ENCODE peak calls at places on chromosomes 7 and 10, in four cellular contexts. One of them, this sample, is unnamed.

GRCh38 chr7:152931583-152931982 is 172.0 kb downstream of the ACTR3B start:
- DNase-seq in HFFc6: no peak
- DNase-seq in stimulated activated CD8-positive, alpha-beta memory T cell treated with anti-CD3 and anti-CD28 coated beads, Interleukin-2, amount 100 ng/mL, for 48 hours: no peak
- DNase-seq in stimulated activated CD4-positive, alpha-beta T cell treated with anti-CD3 and anti-CD28 coated beads, Interleukin-4, amount 100 ng/mL, for 48 hours: no peak
- DNase-seq in this sample: no peak

GRCh38 chr10:80460399-80461207 is 6.5 kb downstream of the TSPAN14 start:
- DNase-seq in stimulated activated CD4-positive, alpha-beta T cell treated with anti-CD3 and anti-CD28 coated beads, Interleukin-4, amount 100 ng/mL, for 48 hours: no peak
- DNase-seq in stimulated activated CD8-positive, alpha-beta memory T cell treated with anti-CD3 and anti-CD28 coated beads, Interleukin-2, amount 100 ng/mL, for 48 hours: no peak
- DNase-seq in HFFc6: no peak
- DNase-seq in this sample: peak

GRCh38 chr7:80277434-80278427 is 143.1 kb downstream of the GNAI1 start:
- DNase-seq in stimulated activated CD8-positive, alpha-beta memory T cell treated with anti-CD3 and anti-CD28 coated beads, Interleukin-2, amount 100 ng/mL, for 48 hours: no peak
- DNase-seq in HFFc6: peak
- DNase-seq in stimulated activated CD4-positive, alpha-beta T cell treated with anti-CD3 and anti-CD28 coated beads, Interleukin-4, amount 100 ng/mL, for 48 hours: no peak
- DNase-seq in this sample: peak

GRCh38 chr7:152968003-152968402 is 208.5 kb downstream of the ACTR3B start:
- DNase-seq in HFFc6: no peak
- DNase-seq in stimulated activated CD4-positive, alpha-beta T cell treated with anti-CD3 and anti-CD28 coated beads, Interleukin-4, amount 100 ng/mL, for 48 hours: no peak
- DNase-seq in stimulated activated CD8-positive, alpha-beta memory T cell treated with anti-CD3 and anti-CD28 coated beads, Interleukin-2, amount 100 ng/mL, for 48 hours: no peak
- DNase-seq in this sample: peak

GRCh38 chr10:18523025-18523424 is 128.4 kb downstream of the NSUN6 start:
- DNase-seq in stimulated activated CD8-positive, alpha-beta memory T cell treated with anti-CD3 and anti-CD28 coated beads, Interleukin-2, amount 100 ng/mL, for 48 hours: no peak
- DNase-seq in HFFc6: no peak
- DNase-seq in stimulated activated CD4-positive, alpha-beta T cell treated with anti-CD3 and anti-CD28 coated beads, Interleukin-4, amount 100 ng/mL, for 48 hours: no peak
- DNase-seq in this sample: peak

GRCh38 chr10:74223755-74224530 is 72.9 kb downstream of the ADK start:
- DNase-seq in HFFc6: peak
- DNase-seq in stimulated activated CD8-positive, alpha-beta memory T cell treated with anti-CD3 and anti-CD28 coated beads, Interleukin-2, amount 100 ng/mL, for 48 hours: no peak
- DNase-seq in stimulated activated CD4-positive, alpha-beta T cell treated with anti-CD3 and anti-CD28 coated beads, Interleukin-4, amount 100 ng/mL, for 48 hours: no peak
- DNase-seq in this sample: peak

GRCh38 chr7:139367438-139368155 is 7.9 kb downstream of the LUC7L2 start:
- DNase-seq in HFFc6: no peak
- DNase-seq in stimulated activated CD4-positive, alpha-beta T cell treated with anti-CD3 and anti-CD28 coated beads, Interleukin-4, amount 100 ng/mL, for 48 hours: no peak
- DNase-seq in stimulated activated CD8-positive, alpha-beta memory T cell treated with anti-CD3 and anti-CD28 coated beads, Interleukin-2, amount 100 ng/mL, for 48 hours: no peak
- DNase-seq in this sample: no peak

GRCh38 chr7:74496272-74496671 is 42.6 kb downstream of the GTF2IRD1 start:
- DNase-seq in HFFc6: no peak
- DNase-seq in stimulated activated CD4-positive, alpha-beta T cell treated with anti-CD3 and anti-CD28 coated beads, Interleukin-4, amount 100 ng/mL, for 48 hours: no peak
- DNase-seq in stimulated activated CD8-positive, alpha-beta memory T cell treated with anti-CD3 and anti-CD28 coated beads, Interleukin-2, amount 100 ng/mL, for 48 hours: no peak
- DNase-seq in this sample: no peak

GRCh38 chr10:114754445-114755320 is 66.9 kb upstream of the FHIP2A start:
- DNase-seq in HFFc6: peak
- DNase-seq in stimulated activated CD4-positive, alpha-beta T cell treated with anti-CD3 and anti-CD28 coated beads, Interleukin-4, amount 100 ng/mL, for 48 hours: no peak
- DNase-seq in stimulated activated CD8-positive, alpha-beta memory T cell treated with anti-CD3 and anti-CD28 coated beads, Interleukin-2, amount 100 ng/mL, for 48 hours: no peak
- DNase-seq in this sample: peak

GRCh38 chr7:136601772-136602171 is 266.7 kb upstream of the CHRM2 start:
- DNase-seq in stimulated activated CD4-positive, alpha-beta T cell treated with anti-CD3 and anti-CD28 coated beads, Interleukin-4, amount 100 ng/mL, for 48 hours: no peak
- DNase-seq in HFFc6: no peak
- DNase-seq in stimulated activated CD8-positive, alpha-beta memory T cell treated with anti-CD3 and anti-CD28 coated beads, Interleukin-2, amount 100 ng/mL, for 48 hours: no peak
- DNase-seq in this sample: no peak

GRCh38 chr10:27285093-27285492 is 44.5 kb upstream of the ACBD5 start:
- DNase-seq in stimulated activated CD8-positive, alpha-beta memory T cell treated with anti-CD3 and anti-CD28 coated beads, Interleukin-2, amount 100 ng/mL, for 48 hours: peak
- DNase-seq in HFFc6: no peak
- DNase-seq in stimulated activated CD4-positive, alpha-beta T cell treated with anti-CD3 and anti-CD28 coated beads, Interleukin-4, amount 100 ng/mL, for 48 hours: peak
- DNase-seq in this sample: no peak

GRCh38 chr10:10044959-10045764 is 972.5 kb upstream of the CELF2 start:
- DNase-seq in stimulated activated CD8-positive, alpha-beta memory T cell treated with anti-CD3 and anti-CD28 coated beads, Interleukin-2, amount 100 ng/mL, for 48 hours: no peak
- DNase-seq in stimulated activated CD4-positive, alpha-beta T cell treated with anti-CD3 and anti-CD28 coated beads, Interleukin-4, amount 100 ng/mL, for 48 hours: no peak
- DNase-seq in HFFc6: no peak
- DNase-seq in this sample: no peak

GRCh38 chr10:101578192-101578591 is 9.9 kb downstream of the POLL start:
- DNase-seq in stimulated activated CD4-positive, alpha-beta T cell treated with anti-CD3 and anti-CD28 coated beads, Interleukin-4, amount 100 ng/mL, for 48 hours: no peak
- DNase-seq in stimulated activated CD8-positive, alpha-beta memory T cell treated with anti-CD3 and anti-CD28 coated beads, Interleukin-2, amount 100 ng/mL, for 48 hours: no peak
- DNase-seq in HFFc6: no peak
- DNase-seq in this sample: no peak

GRCh38 chr10:21724695-21725371 is 190.8 kb downstream of the MLLT10 start:
- DNase-seq in stimulated activated CD8-positive, alpha-beta memory T cell treated with anti-CD3 and anti-CD28 coated beads, Interleukin-2, amount 100 ng/mL, for 48 hours: no peak
- DNase-seq in stimulated activated CD4-positive, alpha-beta T cell treated with anti-CD3 and anti-CD28 coated beads, Interleukin-4, amount 100 ng/mL, for 48 hours: peak
- DNase-seq in HFFc6: peak
- DNase-seq in this sample: peak

GRCh38 chr7:35993113-35993512 is 159.9 kb upstream of the EEPD1 start:
- DNase-seq in stimulated activated CD8-positive, alpha-beta memory T cell treated with anti-CD3 and anti-CD28 coated beads, Interleukin-2, amount 100 ng/mL, for 48 hours: no peak
- DNase-seq in HFFc6: no peak
- DNase-seq in stimulated activated CD4-positive, alpha-beta T cell treated with anti-CD3 and anti-CD28 coated beads, Interleukin-4, amount 100 ng/mL, for 48 hours: no peak
- DNase-seq in this sample: peak

GRCh38 chr7:36430171-36430570 is 40.5 kb downstream of the ANLN start:
- DNase-seq in stimulated activated CD8-positive, alpha-beta memory T cell treated with anti-CD3 and anti-CD28 coated beads, Interleukin-2, amount 100 ng/mL, for 48 hours: no peak
- DNase-seq in stimulated activated CD4-positive, alpha-beta T cell treated with anti-CD3 and anti-CD28 coated beads, Interleukin-4, amount 100 ng/mL, for 48 hours: no peak
- DNase-seq in HFFc6: no peak
- DNase-seq in this sample: no peak

GRCh38 chr7:151125835-151126481 is 39.7 kb downstream of the AGAP3 start:
- DNase-seq in stimulated activated CD8-positive, alpha-beta memory T cell treated with anti-CD3 and anti-CD28 coated beads, Interleukin-2, amount 100 ng/mL, for 48 hours: no peak
- DNase-seq in HFFc6: no peak
- DNase-seq in stimulated activated CD4-positive, alpha-beta T cell treated with anti-CD3 and anti-CD28 coated beads, Interleukin-4, amount 100 ng/mL, for 48 hours: no peak
- DNase-seq in this sample: no peak

GRCh38 chr10:77297370-77297692 is 340.3 kb downstream of the KCNMA1 start:
- DNase-seq in HFFc6: peak
- DNase-seq in stimulated activated CD4-positive, alpha-beta T cell treated with anti-CD3 and anti-CD28 coated beads, Interleukin-4, amount 100 ng/mL, for 48 hours: no peak
- DNase-seq in stimulated activated CD8-positive, alpha-beta memory T cell treated with anti-CD3 and anti-CD28 coated beads, Interleukin-2, amount 100 ng/mL, for 48 hours: no peak
- DNase-seq in this sample: peak

GRCh38 chr7:47453093-47454056 is 128.5 kb downstream of the TNS3 start:
- DNase-seq in stimulated activated CD8-positive, alpha-beta memory T cell treated with anti-CD3 and anti-CD28 coated beads, Interleukin-2, amount 100 ng/mL, for 48 hours: no peak
- DNase-seq in stimulated activated CD4-positive, alpha-beta T cell treated with anti-CD3 and anti-CD28 coated beads, Interleukin-4, amount 100 ng/mL, for 48 hours: no peak
- DNase-seq in HFFc6: peak
- DNase-seq in this sample: peak

GRCh38 chr10:50992972-50993766 is 81.1 kb upstream of the PRKG1 start:
- DNase-seq in stimulated activated CD8-positive, alpha-beta memory T cell treated with anti-CD3 and anti-CD28 coated beads, Interleukin-2, amount 100 ng/mL, for 48 hours: no peak
- DNase-seq in HFFc6: peak
- DNase-seq in stimulated activated CD4-positive, alpha-beta T cell treated with anti-CD3 and anti-CD28 coated beads, Interleukin-4, amount 100 ng/mL, for 48 hours: no peak
- DNase-seq in this sample: peak

GRCh38 chr10:5644930-5645329 is 21.5 kb downstream of the ASB13 start:
- DNase-seq in stimulated activated CD4-positive, alpha-beta T cell treated with anti-CD3 and anti-CD28 coated beads, Interleukin-4, amount 100 ng/mL, for 48 hours: no peak
- DNase-seq in HFFc6: no peak
- DNase-seq in stimulated activated CD8-positive, alpha-beta memory T cell treated with anti-CD3 and anti-CD28 coated beads, Interleukin-2, amount 100 ng/mL, for 48 hours: no peak
- DNase-seq in this sample: no peak

GRCh38 chr10:133091316-133091715 is 3.6 kb downstream of the ADGRA1 start:
- DNase-seq in stimulated activated CD4-positive, alpha-beta T cell treated with anti-CD3 and anti-CD28 coated beads, Interleukin-4, amount 100 ng/mL, for 48 hours: no peak
- DNase-seq in stimulated activated CD8-positive, alpha-beta memory T cell treated with anti-CD3 and anti-CD28 coated beads, Interleukin-2, amount 100 ng/mL, for 48 hours: no peak
- DNase-seq in HFFc6: no peak
- DNase-seq in this sample: no peak

GRCh38 chr7:40519009-40519408 is 384.2 kb downstream of the SUGCT start:
- DNase-seq in stimulated activated CD8-positive, alpha-beta memory T cell treated with anti-CD3 and anti-CD28 coated beads, Interleukin-2, amount 100 ng/mL, for 48 hours: no peak
- DNase-seq in HFFc6: no peak
- DNase-seq in stimulated activated CD4-positive, alpha-beta T cell treated with anti-CD3 and anti-CD28 coated beads, Interleukin-4, amount 100 ng/mL, for 48 hours: no peak
- DNase-seq in this sample: no peak

GRCh38 chr7:32879460-32879859 is 12.1 kb downstream of the KBTBD2 start:
- DNase-seq in stimulated activated CD8-positive, alpha-beta memory T cell treated with anti-CD3 and anti-CD28 coated beads, Interleukin-2, amount 100 ng/mL, for 48 hours: no peak
- DNase-seq in HFFc6: no peak
- DNase-seq in stimulated activated CD4-positive, alpha-beta T cell treated with anti-CD3 and anti-CD28 coated beads, Interleukin-4, amount 100 ng/mL, for 48 hours: no peak
- DNase-seq in this sample: no peak

GRCh38 chr10:60351191-60351853 is 38.4 kb downstream of the ANK3 start:
- DNase-seq in stimulated activated CD4-positive, alpha-beta T cell treated with anti-CD3 and anti-CD28 coated beads, Interleukin-4, amount 100 ng/mL, for 48 hours: no peak
- DNase-seq in HFFc6: no peak
- DNase-seq in stimulated activated CD8-positive, alpha-beta memory T cell treated with anti-CD3 and anti-CD28 coated beads, Interleukin-2, amount 100 ng/mL, for 48 hours: no peak
- DNase-seq in this sample: no peak

GRCh38 chr10:688621-689426 is 644 bp downstream of the DIP2C start:
- DNase-seq in HFFc6: peak
- DNase-seq in stimulated activated CD4-positive, alpha-beta T cell treated with anti-CD3 and anti-CD28 coated beads, Interleukin-4, amount 100 ng/mL, for 48 hours: no peak
- DNase-seq in stimulated activated CD8-positive, alpha-beta memory T cell treated with anti-CD3 and anti-CD28 coated beads, Interleukin-2, amount 100 ng/mL, for 48 hours: no peak
- DNase-seq in this sample: peak

GRCh38 chr7:47147213-47147631 is 434.7 kb downstream of the TNS3 start:
- DNase-seq in HFFc6: no peak
- DNase-seq in stimulated activated CD4-positive, alpha-beta T cell treated with anti-CD3 and anti-CD28 coated beads, Interleukin-4, amount 100 ng/mL, for 48 hours: no peak
- DNase-seq in stimulated activated CD8-positive, alpha-beta memory T cell treated with anti-CD3 and anti-CD28 coated beads, Interleukin-2, amount 100 ng/mL, for 48 hours: no peak
- DNase-seq in this sample: no peak

GRCh38 chr7:137774793-137775201 is 72.0 kb downstream of the DGKI start:
- DNase-seq in stimulated activated CD8-positive, alpha-beta memory T cell treated with anti-CD3 and anti-CD28 coated beads, Interleukin-2, amount 100 ng/mL, for 48 hours: no peak
- DNase-seq in HFFc6: peak
- DNase-seq in stimulated activated CD4-positive, alpha-beta T cell treated with anti-CD3 and anti-CD28 coated beads, Interleukin-4, amount 100 ng/mL, for 48 hours: no peak
- DNase-seq in this sample: peak

GRCh38 chr10:36675458-36675880 is 449.9 kb upstream of the ANKRD30A start:
- DNase-seq in HFFc6: no peak
- DNase-seq in stimulated activated CD8-positive, alpha-beta memory T cell treated with anti-CD3 and anti-CD28 coated beads, Interleukin-2, amount 100 ng/mL, for 48 hours: no peak
- DNase-seq in stimulated activated CD4-positive, alpha-beta T cell treated with anti-CD3 and anti-CD28 coated beads, Interleukin-4, amount 100 ng/mL, for 48 hours: no peak
- DNase-seq in this sample: peak

GRCh38 chr10:104639595-104640338 is 1.3 kb upstream of the SORCS3 start:
- DNase-seq in stimulated activated CD8-positive, alpha-beta memory T cell treated with anti-CD3 and anti-CD28 coated beads, Interleukin-2, amount 100 ng/mL, for 48 hours: no peak
- DNase-seq in stimulated activated CD4-positive, alpha-beta T cell treated with anti-CD3 and anti-CD28 coated beads, Interleukin-4, amount 100 ng/mL, for 48 hours: no peak
- DNase-seq in HFFc6: no peak
- DNase-seq in this sample: no peak

GRCh38 chr10:84551437-84552120 is 223.2 kb downstream of the CCSER2 start:
- DNase-seq in stimulated activated CD8-positive, alpha-beta memory T cell treated with anti-CD3 and anti-CD28 coated beads, Interleukin-2, amount 100 ng/mL, for 48 hours: no peak
- DNase-seq in HFFc6: no peak
- DNase-seq in stimulated activated CD4-positive, alpha-beta T cell treated with anti-CD3 and anti-CD28 coated beads, Interleukin-4, amount 100 ng/mL, for 48 hours: no peak
- DNase-seq in this sample: no peak

GRCh38 chr10:77505431-77506334 is 131.9 kb downstream of the KCNMA1 start:
- DNase-seq in HFFc6: peak
- DNase-seq in stimulated activated CD4-positive, alpha-beta T cell treated with anti-CD3 and anti-CD28 coated beads, Interleukin-4, amount 100 ng/mL, for 48 hours: no peak
- DNase-seq in stimulated activated CD8-positive, alpha-beta memory T cell treated with anti-CD3 and anti-CD28 coated beads, Interleukin-2, amount 100 ng/mL, for 48 hours: no peak
- DNase-seq in this sample: peak

GRCh38 chr10:107814865-107815487 is 650.5 kb upstream of the SORCS1 start:
- DNase-seq in HFFc6: no peak
- DNase-seq in stimulated activated CD8-positive, alpha-beta memory T cell treated with anti-CD3 and anti-CD28 coated beads, Interleukin-2, amount 100 ng/mL, for 48 hours: no peak
- DNase-seq in stimulated activated CD4-positive, alpha-beta T cell treated with anti-CD3 and anti-CD28 coated beads, Interleukin-4, amount 100 ng/mL, for 48 hours: no peak
- DNase-seq in this sample: peak

GRCh38 chr7:158707610-158708009 is 3.0 kb upstream of the NCAPG2 start:
- DNase-seq in HFFc6: no peak
- DNase-seq in stimulated activated CD8-positive, alpha-beta memory T cell treated with anti-CD3 and anti-CD28 coated beads, Interleukin-2, amount 100 ng/mL, for 48 hours: no peak
- DNase-seq in stimulated activated CD4-positive, alpha-beta T cell treated with anti-CD3 and anti-CD28 coated beads, Interleukin-4, amount 100 ng/mL, for 48 hours: no peak
- DNase-seq in this sample: no peak

GRCh38 chr7:117034851-117035462 is 81.7 kb downstream of the ST7 start:
- DNase-seq in stimulated activated CD8-positive, alpha-beta memory T cell treated with anti-CD3 and anti-CD28 coated beads, Interleukin-2, amount 100 ng/mL, for 48 hours: no peak
- DNase-seq in HFFc6: no peak
- DNase-seq in stimulated activated CD4-positive, alpha-beta T cell treated with anti-CD3 and anti-CD28 coated beads, Interleukin-4, amount 100 ng/mL, for 48 hours: no peak
- DNase-seq in this sample: peak

GRCh38 chr7:1883031-1883761 is 213.1 kb downstream of the ELFN1 start:
- DNase-seq in stimulated activated CD8-positive, alpha-beta memory T cell treated with anti-CD3 and anti-CD28 coated beads, Interleukin-2, amount 100 ng/mL, for 48 hours: no peak
- DNase-seq in HFFc6: peak
- DNase-seq in stimulated activated CD4-positive, alpha-beta T cell treated with anti-CD3 and anti-CD28 coated beads, Interleukin-4, amount 100 ng/mL, for 48 hours: no peak
- DNase-seq in this sample: peak

GRCh38 chr10:3469639-3470020 is 297.0 kb upstream of the PITRM1 start:
- DNase-seq in stimulated activated CD8-positive, alpha-beta memory T cell treated with anti-CD3 and anti-CD28 coated beads, Interleukin-2, amount 100 ng/mL, for 48 hours: no peak
- DNase-seq in stimulated activated CD4-positive, alpha-beta T cell treated with anti-CD3 and anti-CD28 coated beads, Interleukin-4, amount 100 ng/mL, for 48 hours: no peak
- DNase-seq in HFFc6: no peak
- DNase-seq in this sample: no peak

GRCh38 chr10:1432161-1432560 is 305.2 kb downstream of the ADARB2 start:
- DNase-seq in stimulated activated CD4-positive, alpha-beta T cell treated with anti-CD3 and anti-CD28 coated beads, Interleukin-4, amount 100 ng/mL, for 48 hours: no peak
- DNase-seq in HFFc6: no peak
- DNase-seq in stimulated activated CD8-positive, alpha-beta memory T cell treated with anti-CD3 and anti-CD28 coated beads, Interleukin-2, amount 100 ng/mL, for 48 hours: no peak
- DNase-seq in this sample: no peak

This sample was measured in foreskin fibroblast.